ENCODE peak calls at places on chromosomes 11 and 22, in five cellular contexts. E is GM12878, B is HepG2, K is K562, C is H1. W is an unnamed sample.

GRCh38 chr11:130522284-130522961 is 74.0 kb downstream of the ADAMTS15 start:
- DNase-seq in B (peak; percentile 10), E (no peak), C (peak; percentile 67), K (peak; percentile 80), W (peak; percentile 70)

GRCh38 chr11:60810583-60810982 is 25.4 kb downstream of the MS4A10 start:
- DNase-seq in B (no peak), K (no peak), E (no peak), C (no peak), W (no peak)

GRCh38 chr11:6251120-6251733 is 8.4 kb upstream of the CCKBR start:
- DNase-seq in C (peak; percentile 90), E (no peak), K (peak; percentile 75), B (peak; percentile 59), W (peak; percentile 79)

GRCh38 chr22:32649515-32650200 is 151.8 kb upstream of the TIMP3 start:
- DNase-seq in C (no peak), K (peak; percentile 76), E (no peak), B (no peak), W (no peak)

GRCh38 chr11:35484435-35484834 is 41.0 kb downstream of the PAMR1 start:
- DNase-seq in K (no peak), B (no peak), C (no peak), E (no peak), W (no peak)

GRCh38 chr11:18713646-18714442 is 12.1 kb downstream of the IGSF22 start:
- DNase-seq in B (no peak), E (no peak), K (no peak), C (no peak), W (no peak)

GRCh38 chr22:33300165-33300564 is 242.0 kb upstream of the SYN3 start:
- DNase-seq in E (peak; percentile 24), K (no peak), C (no peak), B (no peak), W (no peak)

GRCh38 chr11:7004482-7004881 is 15.7 kb downstream of the ZNF214 start:
- DNase-seq in B (no peak), K (peak; percentile 16), C (no peak), E (no peak), W (no peak)

GRCh38 chr11:114478768-114479167 is 39.5 kb downstream of the REXO2 start:
- DNase-seq in K (peak; percentile 7), B (peak; percentile 34), E (no peak), C (no peak), W (no peak)

GRCh38 chr11:11979487-11980117 is 28.8 kb downstream of the DKK3 start:
- DNase-seq in B (no peak), K (no peak), E (no peak), C (no peak), W (peak; percentile 69)

GRCh38 chr11:132300283-132300682 is 929.9 kb downstream of the NTM start:
- DNase-seq in C (no peak), E (no peak), B (no peak), K (no peak), W (peak; percentile 42)

GRCh38 chr11:19539861-19540260 is 172.8 kb upstream of the NAV2 start:
- DNase-seq in K (no peak), C (no peak), E (no peak), B (no peak), W (no peak)

GRCh38 chr22:32848226-32848625 is 46.7 kb downstream of the TIMP3 start:
- DNase-seq in C (no peak), B (no peak), E (no peak), K (no peak), W (no peak)

GRCh38 chr11:113615773-113616172 is 90.3 kb downstream of the TMPRSS5 start:
- DNase-seq in K (no peak), C (no peak), E (no peak), B (no peak), W (no peak)

GRCh38 chr11:83694191-83694905 is 408.2 kb upstream of the CCDC90B start:
- DNase-seq in K (no peak), B (no peak), E (no peak), C (no peak), W (no peak)

GRCh38 chr11:77752518-77752917 is 68.0 kb downstream of the RSF1 start:
- DNase-seq in K (no peak), E (no peak), B (no peak), C (no peak), W (no peak)

GRCh38 chr11:12560362-12560761 is 113.9 kb upstream of the TEAD1 start:
- DNase-seq in K (no peak), E (no peak), C (no peak), B (no peak), W (no peak)

GRCh38 chr22:35205956-35206355 is 51.3 kb upstream of the HMGXB4 start:
- DNase-seq in K (no peak), B (no peak), E (no peak), C (no peak), W (no peak)

GRCh38 chr22:25709758-25710157 is 32.2 kb upstream of the MYO18B start:
- DNase-seq in C (no peak), E (peak; percentile 12), K (no peak), B (no peak), W (no peak)

GRCh38 chr22:47022075-47022473 is 259.6 kb downstream of the TBC1D22A start:
- DNase-seq in E (no peak), B (peak; percentile 5), C (no peak), K (no peak), W (no peak)

GRCh38 chr22:28435271-28435825 is 244.3 kb downstream of the TTC28 start:
- DNase-seq in B (no peak), E (no peak), K (no peak), C (no peak), W (no peak)

GRCh38 chr11:113045146-113045545 is 83.9 kb downstream of the NCAM1 start:
- DNase-seq in B (no peak), C (no peak), E (no peak), K (peak; percentile 2), W (no peak)

GRCh38 chr11:62428871-62429601 is 10.2 kb downstream of the SCGB1A1 start:
- DNase-seq in C (no peak), E (no peak), K (no peak), B (no peak), W (no peak)

GRCh38 chr11:4921796-4922195 is 2.3 kb downstream of the OR51G1 start:
- DNase-seq in E (no peak), C (no peak), B (no peak), K (no peak), W (no peak)

DNA sequence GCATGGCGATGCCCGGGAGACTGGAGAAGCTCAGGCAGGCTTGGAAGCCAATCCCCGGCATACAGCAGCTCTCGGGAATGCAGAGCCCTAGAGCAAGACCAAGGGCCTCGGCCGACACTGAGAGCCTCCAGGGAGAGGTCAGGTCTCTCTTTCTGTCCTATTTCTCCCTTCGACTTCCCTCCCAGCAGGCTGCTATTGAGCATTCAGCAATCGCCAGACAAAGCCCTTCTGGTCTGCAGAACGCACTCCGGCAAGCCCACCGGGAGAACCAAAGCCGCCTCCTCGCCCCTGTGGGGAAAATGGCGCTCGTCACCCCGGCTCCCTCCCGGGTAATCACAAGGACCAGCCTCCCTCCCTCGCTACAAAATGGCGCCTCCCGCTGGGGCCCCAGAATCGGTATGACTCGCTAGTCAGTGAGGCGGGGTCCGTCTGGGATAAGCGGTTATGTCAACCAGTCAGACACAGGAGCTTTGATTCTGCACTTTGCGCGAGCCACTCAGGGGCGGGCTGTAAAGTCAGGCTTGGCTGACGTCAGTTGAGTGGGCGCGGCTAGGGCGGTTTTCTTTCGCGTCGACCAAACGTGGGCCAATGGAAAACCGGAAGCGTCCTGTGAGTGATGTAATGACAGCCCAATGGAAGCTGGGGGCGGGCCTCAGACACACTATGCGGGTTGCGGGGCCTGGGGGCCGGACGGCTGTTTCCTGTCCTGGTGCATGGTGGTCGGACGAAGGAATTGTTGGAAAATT is at the start of gene ZNF143:
- DNase-seq in K (peak; percentile 100), B (peak; percentile 99), C (peak; percentile 100), E (peak; percentile 99), W (peak; percentile 93)
- H2AFZ ChIP-seq in K (peak within 1 kb of the TSS; percentile 70), B (no peak within 1 kb of the TSS), C (peak within 1 kb of the TSS; percentile 15), E (peak within 1 kb of the TSS; percentile 85), W (peak within 1 kb of the TSS; percentile 57)

GRCh38 chr11:32391965-32392553 is 43.3 kb downstream of the WT1 start:
- DNase-seq in E (no peak), C (no peak), K (no peak), B (no peak), W (no peak)

GRCh38 chr11:32390712-32391111 is 44.6 kb downstream of the WT1 start:
- DNase-seq in E (no peak), C (no peak), K (no peak), B (no peak), W (no peak)

GRCh38 chr11:32395127-32395526 is 40.2 kb downstream of the WT1 start:
- DNase-seq in K (no peak), B (no peak), C (no peak), E (no peak), W (no peak)

GRCh38 chr11:32391479-32391878 is 43.9 kb downstream of the WT1 start:
- DNase-seq in B (no peak), E (no peak), K (no peak), C (no peak), W (no peak)

GRCh38 chr11:32392840-32393239 is 42.5 kb downstream of the WT1 start:
- DNase-seq in C (no peak), E (no peak), K (no peak), B (no peak), W (no peak)
- TF ChIP-seq CHD2 in C (no peak), E (no peak), K (no peak), B (no peak), W (no peak)

GRCh38 chr11:93474122-93474521 is 69.1 kb downstream of the SMCO4 start:
- DNase-seq in E (no peak), B (no peak), C (no peak), K (peak; percentile 14), W (no peak)

GRCh38 chr11:93478841-93479240 is 64.3 kb downstream of the SMCO4 start:
- DNase-seq in K (no peak), E (no peak), C (no peak), B (no peak), W (no peak)

GRCh38 chr11:93477684-93478234 is 65.4 kb downstream of the SMCO4 start:
- DNase-seq in B (no peak), C (no peak), K (no peak), E (no peak), W (no peak)

GRCh38 chr11:93480756-93481155 is 62.4 kb downstream of the SMCO4 start:
- DNase-seq in B (no peak), E (no peak), K (no peak), C (no peak), W (no peak)

DNA sequence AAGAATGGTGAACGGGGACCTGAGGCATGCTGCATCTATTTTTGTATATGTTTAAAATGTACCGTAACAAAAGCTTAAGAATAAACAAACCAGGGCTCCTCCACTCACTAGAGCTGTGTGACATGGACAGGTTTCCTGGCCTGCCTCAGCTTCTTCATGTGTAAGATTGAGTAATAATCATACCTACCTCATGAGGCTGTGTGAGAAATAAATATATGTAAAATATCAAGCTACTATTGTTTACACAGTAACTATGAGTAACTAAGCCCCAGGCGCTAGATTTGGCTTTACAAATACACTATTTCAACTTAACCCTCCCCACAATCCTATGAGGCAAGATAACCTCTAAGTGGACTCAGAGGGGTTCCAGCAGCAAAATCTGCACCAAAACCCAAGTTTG is 66.4 kb downstream of the SMCO4 start:
- DNase-seq in E (no peak), B (no peak), K (no peak), C (no peak), W (no peak)
- TF ChIP-seq YY1 in E (no peak), B (no peak), K (no peak), C (no peak), W (no peak)

DNA sequence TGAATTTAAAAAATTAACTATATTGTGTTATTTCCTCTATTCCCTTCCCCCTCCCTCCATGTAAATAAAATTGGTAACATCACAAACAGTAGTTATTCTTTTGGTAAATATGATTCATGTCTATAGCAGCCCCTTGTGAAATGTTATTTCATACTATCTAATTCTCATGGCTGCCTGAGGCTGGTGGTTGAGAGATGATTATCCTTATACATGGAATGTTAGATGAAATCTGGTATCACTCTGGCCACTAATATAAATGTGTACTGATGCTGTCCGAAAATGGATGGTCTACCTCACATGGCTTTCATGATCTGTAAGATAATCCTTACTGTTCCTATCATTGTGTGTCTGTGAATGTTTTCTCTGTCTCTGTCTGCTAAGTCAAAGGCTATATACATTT is 25.0 kb upstream of the EXPH5 start:
- DNase-seq in C (no peak), E (no peak), K (no peak), B (no peak), W (peak; percentile 37)
- H2AFZ ChIP-seq in C (no peak overlapping the region), E (no peak overlapping the region), K (no peak overlapping the region), B (no peak overlapping the region), W (no peak overlapping the region)

W was measured in SK-N-SH.